ENCODE peak calls at places on chromosomes 12 and 14, in six cellular contexts. U is NCI-H345, O is RCC 7860, Y is astrocyte of the cerebellum, C is lung, Q is Karpas-422. W is an unnamed sample.

GRCh38 chr12:31584782-31585181 is 6.2 kb downstream of the DENND5B start:
- DNase-seq in U (no peak), O (no peak), Y (no peak), C (no peak), Q (no peak), W (no peak)

GRCh38 chr14:63770187-63770807 is 42.4 kb upstream of the SGPP1 start:
- DNase-seq in U (peak; percentile 2), O (peak; percentile 6), Y (peak; percentile 57), C (peak; percentile 40), Q (peak; percentile 89), W (peak; percentile 48)

GRCh38 chr12:57276935-57277563 is 26.1 kb upstream of the STAC3 start:
- DNase-seq in U (peak; percentile 2), O (no peak), Y (no peak), C (no peak), Q (peak; percentile 79), W (no peak)

GRCh38 chr14:56846970-56847928 is 37.0 kb upstream of the OTX2 start:
- DNase-seq in U (no peak), O (no peak), Y (no peak), C (no peak), Q (no peak), W (no peak)

GRCh38 chr12:131093971-131094830 is 140.5 kb downstream of the ADGRD1 start:
- DNase-seq in U (no peak), O (no peak), Y (no peak), C (no peak), Q (no peak), W (no peak)

GRCh38 chr14:73740921-73741326 is 26.7 kb upstream of the PNMA1 start:
- DNase-seq in U (no peak), O (no peak), Y (no peak), C (peak; percentile 88), Q (no peak), W (no peak)

GRCh38 chr12:16027012-16027411 is 115.9 kb downstream of the DERA start:
- DNase-seq in U (no peak), O (no peak), Y (no peak), C (no peak), Q (no peak), W (no peak)

GRCh38 chr14:35368993-35369392 is 35.6 kb downstream of the NFKBIA start:
- DNase-seq in U (no peak), O (no peak), Y (no peak), C (no peak), Q (no peak), W (no peak)

GRCh38 chr12:124567035-124567672 is at the start of gene NCOR2:
- DNase-seq in U (peak; percentile 37), O (no peak), Y (no peak), C (no peak), Q (peak; percentile 83), W (peak; percentile 20)

GRCh38 chr12:109888179-109889020 is 8.1 kb upstream of the GLTP start:
- DNase-seq in U (no peak), O (peak; percentile 71), Y (no peak), C (no peak), Q (no peak), W (no peak)

GRCh38 chr12:24820872-24821271 is 128.0 kb downstream of the BCAT1 start:
- DNase-seq in U (no peak), O (peak; percentile 10), Y (peak; percentile 26), C (no peak), Q (no peak), W (no peak)

GRCh38 chr12:4763549-4763948 is 43.3 kb downstream of the GALNT8 start:
- DNase-seq in U (no peak), O (no peak), Y (no peak), C (no peak), Q (no peak), W (no peak)

GRCh38 chr12:52244615-52244994 is 11.6 kb downstream of the KRT7 start:
- DNase-seq in U (no peak), O (no peak), Y (no peak), C (no peak), Q (no peak), W (no peak)

GRCh38 chr14:71143391-71144290 is 236.4 kb downstream of the PCNX1 start:
- DNase-seq in U (no peak), O (peak; percentile 51), Y (no peak), C (no peak), Q (no peak), W (peak; percentile 40)

GRCh38 chr12:10220398-10221077 is 7.9 kb downstream of the GABARAPL1 start:
- DNase-seq in U (no peak), O (no peak), Y (no peak), C (peak; percentile 64), Q (no peak), W (no peak)

GRCh38 chr14:90281261-90281660 is 24.9 kb downstream of the PSMC1 start:
- DNase-seq in U (no peak), O (peak; percentile 69), Y (peak; percentile 52), C (no peak), Q (no peak), W (no peak)

GRCh38 chr12:34297790-34298164 is 275.5 kb downstream of the ALG10 start:
- DNase-seq in U (no peak), O (no peak), Y (no peak), C (no peak), Q (no peak), W (no peak)

GRCh38 chr12:6867407-6868210 is at the start of gene TPI1:
- DNase-seq in U (peak; percentile 82), O (peak; percentile 73), Y (peak; percentile 33), C (peak; percentile 85), Q (peak; percentile 93), W (peak; percentile 55)

GRCh38 chr12:115163710-115164109 is 479.7 kb upstream of the TBX3 start:
- DNase-seq in U (peak; percentile 56), O (no peak), Y (no peak), C (no peak), Q (no peak), W (no peak)

GRCh38 chr12:92070864-92071445 is 74.7 kb downstream of the BTG1 start:
- DNase-seq in U (no peak), O (no peak), Y (no peak), C (no peak), Q (no peak), W (no peak)

GRCh38 chr12:76704693-76705092 is 59.2 kb upstream of the ZDHHC17 start:
- DNase-seq in U (no peak), O (no peak), Y (no peak), C (no peak), Q (no peak), W (no peak)